ENCODE peak calls at places on chromosomes 3 and 15, in eight cellular contexts. One of them, this sample, is unnamed.
A peak's percentile ranks its signal among the peaks of the same experiment; 100 is the strongest.

GRCh38 chr15:94615688-94616087 is 384.3 kb downstream of the MCTP2 start:
- DNase-seq in AG04449: no peak
- DNase-seq in vagina: no peak
- DNase-seq in A673: no peak
- DNase-seq in cardiac fibroblast: no peak
- DNase-seq in fibroblast of lung: no peak
- DNase-seq in heart right ventricle: no peak
- DNase-seq in neural progenitor cell: no peak
- DNase-seq in this sample: no peak

GRCh38 chr3:39267631-39268553 is 11.9 kb downstream of the CX3CR1 start:
- DNase-seq in vagina: no peak
- DNase-seq in fibroblast of lung: no peak
- DNase-seq in heart right ventricle: no peak
- DNase-seq in AG04449: no peak
- DNase-seq in A673: no peak
- DNase-seq in neural progenitor cell: no peak
- DNase-seq in cardiac fibroblast: no peak
- DNase-seq in this sample: no peak

GRCh38 chr3:17639257-17639656 is 103.2 kb downstream of the TBC1D5 start:
- DNase-seq in AG04449: peak; percentile 41
- DNase-seq in fibroblast of lung: peak; percentile 77
- DNase-seq in neural progenitor cell: no peak
- DNase-seq in heart right ventricle: no peak
- DNase-seq in A673: no peak
- DNase-seq in vagina: no peak
- DNase-seq in cardiac fibroblast: peak; percentile 62
- DNase-seq in this sample: no peak

GRCh38 chr15:26235148-26235769 is 372.1 kb upstream of the ATP10A start:
- DNase-seq in neural progenitor cell: peak; percentile 82
- DNase-seq in fibroblast of lung: no peak
- DNase-seq in vagina: no peak
- DNase-seq in heart right ventricle: no peak
- DNase-seq in AG04449: no peak
- DNase-seq in A673: no peak
- DNase-seq in cardiac fibroblast: no peak
- DNase-seq in this sample: no peak

GRCh38 chr15:66291816-66292215 is 1.6 kb upstream of the DIS3L start:
- DNase-seq in neural progenitor cell: no peak
- DNase-seq in fibroblast of lung: no peak
- DNase-seq in A673: no peak
- DNase-seq in vagina: no peak
- DNase-seq in heart right ventricle: no peak
- DNase-seq in AG04449: no peak
- DNase-seq in cardiac fibroblast: no peak
- DNase-seq in this sample: peak; percentile 18

GRCh38 chr3:99505646-99506269 is 132.6 kb upstream of the COL8A1 start:
- DNase-seq in heart right ventricle: no peak
- DNase-seq in A673: peak; percentile 88
- DNase-seq in vagina: no peak
- DNase-seq in cardiac fibroblast: peak; percentile 89
- DNase-seq in AG04449: peak; percentile 63
- DNase-seq in fibroblast of lung: peak; percentile 98
- DNase-seq in neural progenitor cell: no peak
- DNase-seq in this sample: peak; percentile 89

GRCh38 chr3:159632124-159632523 is 356.5 kb upstream of the IL12A start:
- DNase-seq in heart right ventricle: no peak
- DNase-seq in AG04449: no peak
- DNase-seq in neural progenitor cell: peak; percentile 56
- DNase-seq in A673: no peak
- DNase-seq in cardiac fibroblast: no peak
- DNase-seq in fibroblast of lung: no peak
- DNase-seq in vagina: no peak
- DNase-seq in this sample: no peak

GRCh38 chr15:28955686-28956421 is 70.1 kb downstream of the APBA2 start:
- DNase-seq in A673: no peak
- DNase-seq in fibroblast of lung: peak; percentile 94
- DNase-seq in neural progenitor cell: no peak
- DNase-seq in cardiac fibroblast: peak; percentile 55
- DNase-seq in AG04449: peak; percentile 42
- DNase-seq in vagina: peak; percentile 95
- DNase-seq in heart right ventricle: no peak
- DNase-seq in this sample: peak; percentile 22

GRCh38 chr3:27166888-27167287 is 202.3 kb downstream of the NEK10 start:
- DNase-seq in fibroblast of lung: peak; percentile 98
- DNase-seq in A673: no peak
- DNase-seq in cardiac fibroblast: peak; percentile 93
- DNase-seq in vagina: no peak
- DNase-seq in AG04449: peak; percentile 97
- DNase-seq in heart right ventricle: no peak
- DNase-seq in neural progenitor cell: no peak
- DNase-seq in this sample: peak; percentile 81

GRCh38 chr3:105763674-105764036 is 105.2 kb downstream of the CBLB start:
- DNase-seq in cardiac fibroblast: no peak
- DNase-seq in vagina: no peak
- DNase-seq in fibroblast of lung: no peak
- DNase-seq in AG04449: no peak
- DNase-seq in A673: no peak
- DNase-seq in neural progenitor cell: no peak
- DNase-seq in heart right ventricle: no peak
- DNase-seq in this sample: no peak

GRCh38 chr15:27563765-27564164 is 535.4 kb downstream of the OCA2 start:
- DNase-seq in AG04449: no peak
- DNase-seq in cardiac fibroblast: no peak
- DNase-seq in neural progenitor cell: no peak
- DNase-seq in vagina: no peak
- DNase-seq in fibroblast of lung: no peak
- DNase-seq in heart right ventricle: no peak
- DNase-seq in A673: no peak
- DNase-seq in this sample: no peak

GRCh38 chr3:16801698-16802097 is 83.1 kb upstream of the PLCL2 start:
- DNase-seq in neural progenitor cell: no peak
- DNase-seq in heart right ventricle: no peak
- DNase-seq in vagina: no peak
- DNase-seq in A673: no peak
- DNase-seq in cardiac fibroblast: peak; percentile 14
- DNase-seq in fibroblast of lung: peak; percentile 49
- DNase-seq in AG04449: no peak
- DNase-seq in this sample: no peak

GRCh38 chr3:137035631-137036030 is 77.8 kb downstream of the IL20RB start:
- DNase-seq in A673: peak; percentile 52
- DNase-seq in neural progenitor cell: peak; percentile 48
- DNase-seq in vagina: no peak
- DNase-seq in cardiac fibroblast: peak; percentile 29
- DNase-seq in heart right ventricle: no peak
- DNase-seq in AG04449: no peak
- DNase-seq in fibroblast of lung: no peak
- DNase-seq in this sample: no peak

GRCh38 chr15:52730163-52730562 is 51.0 kb upstream of the ATOSA start:
- DNase-seq in AG04449: peak; percentile 52
- DNase-seq in fibroblast of lung: peak; percentile 34
- DNase-seq in cardiac fibroblast: peak; percentile 62
- DNase-seq in vagina: no peak
- DNase-seq in heart right ventricle: no peak
- DNase-seq in A673: peak; percentile 58
- DNase-seq in neural progenitor cell: no peak
- DNase-seq in this sample: no peak

GRCh38 chr3:71461749-71462483 is 121.6 kb downstream of the FOXP1 start:
- DNase-seq in vagina: no peak
- DNase-seq in cardiac fibroblast: no peak
- DNase-seq in neural progenitor cell: no peak
- DNase-seq in heart right ventricle: no peak
- DNase-seq in A673: no peak
- DNase-seq in fibroblast of lung: peak; percentile 66
- DNase-seq in AG04449: no peak
- DNase-seq in this sample: no peak

GRCh38 chr3:171396048-171396447 is 64.2 kb downstream of the TNIK start:
- DNase-seq in heart right ventricle: no peak
- DNase-seq in AG04449: no peak
- DNase-seq in cardiac fibroblast: peak; percentile 45
- DNase-seq in fibroblast of lung: peak; percentile 65
- DNase-seq in vagina: no peak
- DNase-seq in neural progenitor cell: no peak
- DNase-seq in A673: no peak
- DNase-seq in this sample: no peak

DNA sequence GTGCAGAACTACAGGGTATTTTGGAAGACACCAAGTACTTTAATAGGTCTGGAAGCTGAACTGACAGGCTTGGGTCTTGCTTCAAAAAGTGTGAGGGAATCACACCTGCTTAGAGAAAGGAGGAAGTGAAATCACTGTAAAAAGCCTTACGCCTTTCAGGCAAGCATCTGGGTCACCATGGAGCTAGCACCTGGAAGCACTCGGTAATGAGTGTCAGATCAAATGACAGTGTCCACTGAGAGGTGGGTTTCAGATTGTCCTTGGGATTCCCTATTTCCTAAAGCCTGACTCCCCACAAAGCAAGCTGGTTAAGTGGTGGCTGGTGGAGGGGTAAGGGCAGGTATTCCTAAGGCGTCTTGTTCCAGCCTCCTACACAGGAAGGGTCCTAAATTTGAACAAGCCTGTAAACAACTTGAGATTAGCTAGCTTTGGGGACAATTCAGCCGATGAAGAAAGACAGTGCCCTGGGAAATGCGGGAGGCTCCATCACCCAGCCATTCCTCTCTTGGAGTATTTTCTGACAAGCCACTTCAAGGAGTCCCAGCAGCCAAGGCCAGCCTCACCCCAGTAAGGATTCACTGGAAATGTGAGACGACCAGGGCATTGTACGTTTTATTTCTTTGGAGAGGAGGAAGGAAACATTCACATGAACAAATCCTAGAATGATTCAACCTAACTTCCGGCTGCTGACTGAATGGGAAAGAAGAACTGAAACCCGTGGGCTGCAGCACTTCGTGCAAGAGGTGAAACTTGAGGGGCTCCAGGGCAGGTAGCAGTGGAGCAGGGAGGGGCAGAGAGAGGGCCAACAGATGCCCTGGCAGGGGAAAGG is 116.2 kb upstream of the ARHGEF3 start:
- DNase-seq in AG04449: no peak
- DNase-seq in vagina: no peak
- DNase-seq in A673: no peak
- DNase-seq in heart right ventricle: no peak
- DNase-seq in neural progenitor cell: no peak
- DNase-seq in cardiac fibroblast: no peak
- DNase-seq in fibroblast of lung: no peak
- DNase-seq in this sample: no peak
- H3K4me3 ChIP-seq in AG04449: no peak overlapping the region
- H3K4me3 ChIP-seq in vagina: no peak overlapping the region
- H3K4me3 ChIP-seq in A673: no peak overlapping the region
- H3K4me3 ChIP-seq in heart right ventricle: no peak overlapping the region
- H3K4me3 ChIP-seq in neural progenitor cell: no peak overlapping the region
- H3K4me3 ChIP-seq in cardiac fibroblast: no peak overlapping the region
- H3K4me3 ChIP-seq in fibroblast of lung: no peak overlapping the region
- H3K4me3 ChIP-seq in this sample: no peak overlapping the region

GRCh38 chr15:24786347-24786746 is 110.8 kb downstream of the NPAP1 start:
- DNase-seq in neural progenitor cell: no peak
- DNase-seq in cardiac fibroblast: no peak
- DNase-seq in heart right ventricle: no peak
- DNase-seq in vagina: no peak
- DNase-seq in AG04449: no peak
- DNase-seq in A673: no peak
- DNase-seq in fibroblast of lung: no peak
- DNase-seq in this sample: no peak

DNA sequence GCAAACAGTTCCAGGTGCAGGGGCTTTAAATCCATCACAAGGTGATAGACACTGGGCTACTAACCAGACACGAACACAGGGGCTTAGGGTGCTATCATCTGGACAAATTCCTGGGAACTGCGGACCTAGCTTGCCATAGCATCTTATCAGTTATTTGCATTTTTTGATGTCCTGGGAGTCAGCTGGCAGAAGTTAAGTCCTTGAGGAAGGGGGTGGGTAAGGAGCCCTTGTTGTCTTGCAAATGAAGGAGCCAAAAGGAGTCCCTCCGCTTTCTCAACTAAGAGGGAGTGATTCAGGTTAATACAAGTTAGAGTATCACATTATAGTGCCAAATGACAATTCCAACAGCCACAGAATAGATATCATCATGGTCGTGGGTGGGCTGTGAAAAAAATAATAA is 108.9 kb downstream of the NPAP1 start:
- DNase-seq in A673: no peak
- DNase-seq in vagina: no peak
- DNase-seq in heart right ventricle: no peak
- DNase-seq in fibroblast of lung: no peak
- DNase-seq in neural progenitor cell: no peak
- DNase-seq in AG04449: no peak
- DNase-seq in cardiac fibroblast: no peak
- DNase-seq in this sample: no peak
- H3K4me3 ChIP-seq in A673: no peak overlapping the region
- H3K4me3 ChIP-seq in vagina: no peak overlapping the region
- H3K4me3 ChIP-seq in heart right ventricle: no peak overlapping the region
- H3K4me3 ChIP-seq in fibroblast of lung: no peak overlapping the region
- H3K4me3 ChIP-seq in neural progenitor cell: no peak overlapping the region
- H3K4me3 ChIP-seq in AG04449: no peak overlapping the region
- H3K4me3 ChIP-seq in cardiac fibroblast: no peak overlapping the region
- H3K4me3 ChIP-seq in this sample: no peak overlapping the region

GRCh38 chr15:82849556-82850241 is 40.3 kb downstream of the WHAMM start:
- DNase-seq in cardiac fibroblast: peak; percentile 86
- DNase-seq in AG04449: no peak
- DNase-seq in heart right ventricle: peak; percentile 74
- DNase-seq in vagina: no peak
- DNase-seq in A673: peak; percentile 85
- DNase-seq in fibroblast of lung: peak; percentile 81
- DNase-seq in neural progenitor cell: peak; percentile 90
- DNase-seq in this sample: peak; percentile 39
- H3K4me3 ChIP-seq in cardiac fibroblast: no peak overlapping the region
- H3K4me3 ChIP-seq in AG04449: no peak overlapping the region
- H3K4me3 ChIP-seq in heart right ventricle: no peak overlapping the region
- H3K4me3 ChIP-seq in vagina: no peak overlapping the region
- H3K4me3 ChIP-seq in A673: no peak overlapping the region
- H3K4me3 ChIP-seq in fibroblast of lung: no peak overlapping the region
- H3K4me3 ChIP-seq in neural progenitor cell: no peak overlapping the region
- H3K4me3 ChIP-seq in this sample: no peak overlapping the region

GRCh38 chr3:50246517-50246954 is 10.5 kb downstream of the GNAI2 start:
- DNase-seq in A673: peak; percentile 39
- DNase-seq in fibroblast of lung: peak; percentile 97
- DNase-seq in AG04449: peak; percentile 65
- DNase-seq in neural progenitor cell: peak; percentile 47
- DNase-seq in heart right ventricle: peak; percentile 45
- DNase-seq in vagina: no peak
- DNase-seq in cardiac fibroblast: peak; percentile 87
- DNase-seq in this sample: peak; percentile 93
- H3K4me3 ChIP-seq in A673: peak overlapping the region; percentile 42
- H3K4me3 ChIP-seq in fibroblast of lung: peak overlapping the region; percentile 52
- H3K4me3 ChIP-seq in AG04449: peak overlapping the region; percentile 42
- H3K4me3 ChIP-seq in neural progenitor cell: no peak overlapping the region
- H3K4me3 ChIP-seq in heart right ventricle: peak overlapping the region; percentile 31
- H3K4me3 ChIP-seq in vagina: peak overlapping the region; percentile 47
- H3K4me3 ChIP-seq in cardiac fibroblast: no peak overlapping the region
- H3K4me3 ChIP-seq in this sample: peak overlapping the region; percentile 35

This sample was measured in MG63.